ENCODE peak calls at places on chromosomes 2 and 18, in ten cellular contexts. Q is fibroblast of mammary gland, Y is A549, S is left cardiac atrium, Z is amniotic epithelial cell, P is colonic mucosa, I is naive B cell, B is caudate nucleus, R is RPMI8226, D is GM10248. H is an unnamed sample.

GRCh38 chr2:13652531-13653313 is 936.0 kb downstream of the TRIB2 start:
- DNase-seq in P (no peak), I (no peak), B (no peak), Z (no peak), R (no peak), D (no peak), Y (no peak), Q (peak; percentile 88), S (no peak), H (no peak)

GRCh38 chr2:174180165-174180724 is 68.1 kb downstream of the OLA1 start:
- DNase-seq in Q (peak; percentile 21), Y (no peak), D (no peak), Z (no peak), B (no peak), R (no peak), P (no peak), S (no peak), I (no peak), H (no peak)

GRCh38 chr2:128311755-128312341 is 6.8 kb downstream of the HS6ST1 start:
- DNase-seq in Z (no peak), Y (no peak), Q (no peak), B (no peak), S (no peak), R (no peak), D (no peak), P (peak; percentile 16), I (no peak), H (peak; percentile 50)

GRCh38 chr2:67883316-67884080 is 179.3 kb downstream of the C1D start:
- DNase-seq in B (no peak), Z (no peak), P (no peak), S (no peak), Q (no peak), D (no peak), R (no peak), Y (no peak), I (no peak), H (no peak)

GRCh38 chr2:38178556-38179419 is 102.8 kb upstream of the CYP1B1 start:
- DNase-seq in Y (peak; percentile 19), D (peak; percentile 27), Q (peak; percentile 96), Z (peak; percentile 95), B (no peak), R (no peak), P (no peak), I (no peak), S (no peak), H (peak; percentile 79)

GRCh38 chr18:11074879-11075278 is 74.5 kb downstream of the PIEZO2 start:
- DNase-seq in Y (no peak), D (no peak), R (no peak), Q (no peak), I (no peak), B (no peak), Z (no peak), S (no peak), P (no peak), H (no peak)

GRCh38 chr2:235630723-235631122 is 136.9 kb downstream of the AGAP1 start:
- DNase-seq in Y (no peak), D (no peak), Q (no peak), I (no peak), R (no peak), B (no peak), S (no peak), P (no peak), Z (no peak), H (no peak)

GRCh38 chr18:45667056-45667455 is 51.8 kb downstream of the SLC14A2 start:
- DNase-seq in Y (no peak), Z (no peak), B (no peak), D (peak; percentile 36), P (no peak), I (no peak), Q (no peak), R (no peak), S (no peak), H (no peak)

GRCh38 chr2:230520875-230521155 is 104.8 kb downstream of the SP100 start:
- DNase-seq in Q (peak; percentile 91), I (no peak), B (no peak), Y (peak; percentile 4), R (no peak), S (no peak), P (no peak), Z (peak; percentile 90), D (no peak), H (no peak)

GRCh38 chr18:28041366-28041765 is 135.6 kb downstream of the CDH2 start:
- DNase-seq in S (no peak), Z (peak; percentile 88), I (no peak), B (no peak), Y (no peak), Q (peak; percentile 15), P (no peak), D (no peak), R (peak; percentile 64), H (no peak)